ENCODE peak calls at places on chromosomes 3 and 15, in eight cellular contexts. E, K, J, T, N, U, G and B are unnamed samples.

GRCh38 chr3:19816631-19817030 is 117.4 kb downstream of the EFHB start:
- DNase-seq in E (no peak), K (no peak), J (no peak), T (no peak), N (no peak), U (no peak), G (no peak), B (no peak)

GRCh38 chr3:66667284-66667683 is 166.5 kb upstream of the LRIG1 start:
- DNase-seq in E (no peak), K (no peak), J (no peak), T (no peak), N (no peak), U (no peak), G (no peak), B (no peak)

GRCh38 chr15:78077053-78077859 is at the start of gene TBC1D2B:
- DNase-seq in E (no peak), K (peak), J (peak), T (peak), N (no peak), U (peak), G (peak), B (peak)

GRCh38 chr3:179168933-179169332 is 20.8 kb downstream of the PIK3CA start:
- DNase-seq in E (no peak), K (no peak), J (no peak), T (no peak), N (no peak), U (no peak), G (no peak), B (no peak)

GRCh38 chr3:173214576-173214975 is 73.5 kb upstream of the SPATA16 start:
- DNase-seq in E (no peak), K (no peak), J (no peak), T (no peak), N (no peak), U (no peak), G (peak), B (no peak)

GRCh38 chr3:187919018-187919417 is 173.8 kb upstream of the BCL6 start:
- DNase-seq in E (no peak), K (no peak), J (peak), T (no peak), N (no peak), U (no peak), G (no peak), B (no peak)

GRCh38 chr3:53198256-53198977 is 37.4 kb downstream of the PRKCD start:
- DNase-seq in E (no peak), K (no peak), J (no peak), T (no peak), N (no peak), U (no peak), G (peak), B (no peak)

GRCh38 chr3:9216736-9217135 is 32.7 kb downstream of the SRGAP3 start:
- DNase-seq in E (no peak), K (no peak), J (no peak), T (no peak), N (no peak), U (peak), G (peak), B (peak)

GRCh38 chr15:25727116-25727515 is 136.0 kb downstream of the ATP10A start:
- DNase-seq in E (no peak), K (no peak), J (no peak), T (no peak), N (no peak), U (no peak), G (no peak), B (no peak)